ENCODE peak calls at places on chromosome 9, in four cellular contexts. One of them, this sample, is unnamed.

GRCh38 chr9:127561491-127562270 is 50.4 kb upstream of the STXBP1 start:
- DNase-seq in DND-41: no peak
- DNase-seq in effector CD4-positive, alpha-beta T cell: no peak
- DNase-seq in amniotic epithelial cell: peak
- DNase-seq in this sample: no peak

GRCh38 chr9:116733010-116733641 is 46.0 kb downstream of the TRIM32 start:
- DNase-seq in DND-41: no peak
- DNase-seq in effector CD4-positive, alpha-beta T cell: no peak
- DNase-seq in amniotic epithelial cell: no peak
- DNase-seq in this sample: peak

GRCh38 chr9:113581865-113582697 is 118.6 kb downstream of the RGS3 start:
- DNase-seq in DND-41: peak
- DNase-seq in effector CD4-positive, alpha-beta T cell: peak
- DNase-seq in amniotic epithelial cell: peak
- DNase-seq in this sample: peak

GRCh38 chr9:115595951-115596742 is 478.2 kb upstream of the TNC start:
- DNase-seq in DND-41: no peak
- DNase-seq in effector CD4-positive, alpha-beta T cell: no peak
- DNase-seq in amniotic epithelial cell: peak
- DNase-seq in this sample: no peak

GRCh38 chr9:125508261-125508660 is 198.7 kb downstream of the MAPKAP1 start:
- DNase-seq in DND-41: no peak
- DNase-seq in effector CD4-positive, alpha-beta T cell: no peak
- DNase-seq in amniotic epithelial cell: no peak
- DNase-seq in this sample: no peak

GRCh38 chr9:130940693-130941576 is 1.9 kb upstream of the FIBCD1 start:
- DNase-seq in DND-41: peak
- DNase-seq in effector CD4-positive, alpha-beta T cell: peak
- DNase-seq in amniotic epithelial cell: peak
- DNase-seq in this sample: peak

GRCh38 chr9:124849801-124850200 is 3.5 kb upstream of the WDR38 start:
- DNase-seq in DND-41: no peak
- DNase-seq in effector CD4-positive, alpha-beta T cell: no peak
- DNase-seq in amniotic epithelial cell: peak
- DNase-seq in this sample: no peak

GRCh38 chr9:91776409-91777365 is 173.3 kb downstream of the ROR2 start:
- DNase-seq in DND-41: no peak
- DNase-seq in effector CD4-positive, alpha-beta T cell: no peak
- DNase-seq in amniotic epithelial cell: peak
- DNase-seq in this sample: no peak

GRCh38 chr9:124792976-124793594 is 16.2 kb downstream of the OLFML2A start:
- DNase-seq in DND-41: no peak
- DNase-seq in effector CD4-positive, alpha-beta T cell: no peak
- DNase-seq in amniotic epithelial cell: peak
- DNase-seq in this sample: no peak

GRCh38 chr9:124774131-124774978 is 2.6 kb upstream of the OLFML2A start:
- DNase-seq in DND-41: peak
- DNase-seq in effector CD4-positive, alpha-beta T cell: peak
- DNase-seq in amniotic epithelial cell: peak
- DNase-seq in this sample: peak

GRCh38 chr9:137715321-137715720 is 96.5 kb downstream of the EHMT1 start:
- DNase-seq in DND-41: no peak
- DNase-seq in effector CD4-positive, alpha-beta T cell: no peak
- DNase-seq in amniotic epithelial cell: no peak
- DNase-seq in this sample: no peak

GRCh38 chr9:112712678-112713077 is 5.2 kb downstream of the INIP start:
- DNase-seq in DND-41: no peak
- DNase-seq in effector CD4-positive, alpha-beta T cell: no peak
- DNase-seq in amniotic epithelial cell: no peak
- DNase-seq in this sample: no peak

GRCh38 chr9:15135167-15135792 is 171.7 kb downstream of the TTC39B start:
- DNase-seq in DND-41: peak
- DNase-seq in effector CD4-positive, alpha-beta T cell: peak
- DNase-seq in amniotic epithelial cell: peak
- DNase-seq in this sample: peak

GRCh38 chr9:93501406-93501805 is 48.0 kb upstream of the FAM120AOS start:
- DNase-seq in DND-41: peak
- DNase-seq in effector CD4-positive, alpha-beta T cell: no peak
- DNase-seq in amniotic epithelial cell: peak
- DNase-seq in this sample: no peak

GRCh38 chr9:71683598-71684235 is 84.6 kb downstream of the CEMIP2 start:
- DNase-seq in DND-41: no peak
- DNase-seq in effector CD4-positive, alpha-beta T cell: no peak
- DNase-seq in amniotic epithelial cell: peak
- DNase-seq in this sample: no peak

GRCh38 chr9:87684627-87685204 is 41.2 kb upstream of the CTSL start:
- DNase-seq in DND-41: no peak
- DNase-seq in effector CD4-positive, alpha-beta T cell: no peak
- DNase-seq in amniotic epithelial cell: no peak
- DNase-seq in this sample: no peak

GRCh38 chr9:69637801-69638200 is 34.4 kb downstream of the APBA1 start:
- DNase-seq in DND-41: no peak
- DNase-seq in effector CD4-positive, alpha-beta T cell: no peak
- DNase-seq in amniotic epithelial cell: peak
- DNase-seq in this sample: no peak

GRCh38 chr9:79184821-79185220 is 386.9 kb upstream of the TLE4 start:
- DNase-seq in DND-41: no peak
- DNase-seq in effector CD4-positive, alpha-beta T cell: no peak
- DNase-seq in amniotic epithelial cell: peak
- DNase-seq in this sample: no peak

GRCh38 chr9:88781500-88782391 is 209.5 kb upstream of the S1PR3 start:
- DNase-seq in DND-41: no peak
- DNase-seq in effector CD4-positive, alpha-beta T cell: no peak
- DNase-seq in amniotic epithelial cell: peak
- DNase-seq in this sample: no peak

GRCh38 chr9:88577736-88578485 is 42.9 kb downstream of the NXNL2 start:
- DNase-seq in DND-41: no peak
- DNase-seq in effector CD4-positive, alpha-beta T cell: no peak
- DNase-seq in amniotic epithelial cell: no peak
- DNase-seq in this sample: no peak

GRCh38 chr9:90665072-90665471 is 22.4 kb upstream of the DIRAS2 start:
- DNase-seq in DND-41: no peak
- DNase-seq in effector CD4-positive, alpha-beta T cell: no peak
- DNase-seq in amniotic epithelial cell: no peak
- DNase-seq in this sample: no peak

GRCh38 chr9:110050925-110051355 is 157.0 kb downstream of the C9orf152 start:
- DNase-seq in DND-41: peak
- DNase-seq in effector CD4-positive, alpha-beta T cell: no peak
- DNase-seq in amniotic epithelial cell: peak
- DNase-seq in this sample: peak

GRCh38 chr9:89864731-89865130 is 259.9 kb downstream of the GADD45G start:
- DNase-seq in DND-41: no peak
- DNase-seq in effector CD4-positive, alpha-beta T cell: no peak
- DNase-seq in amniotic epithelial cell: no peak
- DNase-seq in this sample: no peak

GRCh38 chr9:72554221-72554641 is 32.8 kb downstream of the TMC1 start:
- DNase-seq in DND-41: no peak
- DNase-seq in effector CD4-positive, alpha-beta T cell: no peak
- DNase-seq in amniotic epithelial cell: peak
- DNase-seq in this sample: no peak

GRCh38 chr9:105067895-105068580 is 140.1 kb upstream of the ABCA1 start:
- DNase-seq in DND-41: no peak
- DNase-seq in effector CD4-positive, alpha-beta T cell: no peak
- DNase-seq in amniotic epithelial cell: peak
- DNase-seq in this sample: no peak

GRCh38 chr9:11206925-11207324 is 594.1 kb upstream of the PTPRD start:
- DNase-seq in DND-41: no peak
- DNase-seq in effector CD4-positive, alpha-beta T cell: no peak
- DNase-seq in amniotic epithelial cell: no peak
- DNase-seq in this sample: no peak